ENCODE peak calls at places on chromosomes 7 and 10, in four cellular contexts. N is right atrium auricular region, F is HFF-Myc, X is A549. Y is an unnamed sample.

GRCh38 chr10:70618663-70619062 is 16.1 kb upstream of the PRF1 start:
- DNase-seq in N (no peak), F (no peak), X (no peak), Y (no peak)

GRCh38 chr10:25017247-25017590 is 807 bp downstream of the THNSL1 start:
- DNase-seq in N (no peak), F (no peak), X (peak), Y (no peak)

GRCh38 chr10:122307669-122308486 is 36.8 kb downstream of the BTBD16 start:
- DNase-seq in N (peak), F (peak), X (peak), Y (peak)

GRCh38 chr10:21934307-21934706 is 69.2 kb downstream of the DNAJC1 start:
- DNase-seq in N (no peak), F (no peak), X (no peak), Y (no peak)

GRCh38 chr7:20558963-20559716 is 56.3 kb upstream of the ABCB5 start:
- DNase-seq in N (no peak), F (no peak), X (no peak), Y (no peak)

GRCh38 chr10:88060762-88061161 is 197.3 kb downstream of the PTEN start:
- DNase-seq in N (no peak), F (no peak), X (no peak), Y (no peak)

GRCh38 chr10:17046989-17047388 is 82.6 kb downstream of the CUBN start:
- DNase-seq in N (no peak), F (no peak), X (no peak), Y (no peak)

GRCh38 chr7:157129907-157130460 is 8.7 kb upstream of the UBE3C start:
- DNase-seq in N (no peak), F (no peak), X (no peak), Y (no peak)

GRCh38 chr7:128835790-128836641 is 5.8 kb downstream of the FLNC start:
- DNase-seq in N (no peak), F (no peak), X (no peak), Y (no peak)

GRCh38 chr10:75617485-75618155 is 186.2 kb downstream of the LRMDA start:
- DNase-seq in N (peak), F (no peak), X (no peak), Y (no peak)

GRCh38 chr7:151927540-151927939 is 28.7 kb upstream of the GALNTL5 start:
- DNase-seq in N (no peak), F (no peak), X (no peak), Y (no peak)

GRCh38 chr7:128274246-128274889 is 33.3 kb downstream of the LEP start:
- DNase-seq in N (no peak), F (no peak), X (no peak), Y (no peak)

GRCh38 chr7:43491984-43492383 is 90.9 kb upstream of the STK17A start:
- DNase-seq in N (no peak), F (no peak), X (no peak), Y (peak)

GRCh38 chr10:95485445-95485844 is 75.7 kb downstream of the SORBS1 start:
- DNase-seq in N (no peak), F (no peak), X (no peak), Y (no peak)

GRCh38 chr10:23886355-23886754 is 322.6 kb upstream of the KIAA1217 start:
- DNase-seq in N (no peak), F (no peak), X (no peak), Y (no peak)

GRCh38 chr7:115680921-115681320 is 349.6 kb downstream of the TFEC start:
- DNase-seq in N (no peak), F (no peak), X (no peak), Y (no peak)

GRCh38 chr10:102310356-102311024 is 65.2 kb downstream of the GBF1 start:
- DNase-seq in N (no peak), F (no peak), X (no peak), Y (peak)

GRCh38 chr10:26737730-26738129 is 40.2 kb downstream of the PDSS1 start:
- DNase-seq in N (no peak), F (no peak), X (no peak), Y (peak)

GRCh38 chr7:110522061-110522750 is 568.7 kb upstream of the LRRN3 start:
- DNase-seq in N (no peak), F (no peak), X (no peak), Y (no peak)

GRCh38 chr10:27618036-27618615 is 114.0 kb downstream of the RAB18 start:
- DNase-seq in N (no peak), F (no peak), X (no peak), Y (no peak)

GRCh38 chr7:128053023-128053422 is 21.8 kb upstream of the LRRC4 start:
- DNase-seq in N (no peak), F (no peak), X (no peak), Y (no peak)

GRCh38 chr7:132381742-132382472 is 194.4 kb downstream of the PLXNA4 start:
- DNase-seq in N (no peak), F (no peak), X (no peak), Y (no peak)

GRCh38 chr7:123674399-123675091 is 18.9 kb downstream of the LMOD2 start:
- DNase-seq in N (no peak), F (no peak), X (no peak), Y (no peak)

GRCh38 chr10:111873041-111873440 is 310.5 kb downstream of the GPAM start:
- DNase-seq in N (no peak), F (no peak), X (no peak), Y (no peak)

GRCh38 chr10:15058689-15059088 is 14.9 kb downstream of the OLAH start:
- DNase-seq in N (no peak), F (no peak), X (no peak), Y (no peak)

GRCh38 chr7:98458090-98458875 is 57.4 kb upstream of the BAIAP2L1 start:
- DNase-seq in N (no peak), F (no peak), X (no peak), Y (no peak)

GRCh38 chr7:103824251-103824650 is 165.2 kb downstream of the RELN start:
- DNase-seq in N (no peak), F (no peak), X (no peak), Y (no peak)

GRCh38 chr10:119252470-119253151 is 45.2 kb downstream of the GRK5 start:
- DNase-seq in N (no peak), F (no peak), X (no peak), Y (no peak)

GRCh38 chr10:119254355-119254754 is 47.0 kb downstream of the GRK5 start:
- DNase-seq in N (no peak), F (no peak), X (no peak), Y (no peak)

GRCh38 chr10:119252051-119252465 is 44.7 kb downstream of the GRK5 start:
- DNase-seq in N (no peak), F (no peak), X (no peak), Y (no peak)

GRCh38 chr10:119251315-119251708 is 43.9 kb downstream of the GRK5 start:
- DNase-seq in N (no peak), F (no peak), X (no peak), Y (no peak)

GRCh38 chr10:119253433-119254174 is 46.2 kb downstream of the GRK5 start:
- DNase-seq in N (peak), F (peak), X (peak), Y (peak)
- TF ChIP-seq CTCF in N (no peak), F (no peak), X (no peak), Y (no peak)

GRCh38 chr7:16589895-16590294 is 55.7 kb downstream of the ANKMY2 start:
- DNase-seq in N (no peak), F (no peak), X (no peak), Y (no peak)

GRCh38 chr7:16590424-16590823 is 55.1 kb downstream of the ANKMY2 start:
- DNase-seq in N (no peak), F (no peak), X (no peak), Y (no peak)

GRCh38 chr7:16598015-16598414 is 47.5 kb downstream of the ANKMY2 start:
- DNase-seq in N (no peak), F (no peak), X (no peak), Y (no peak)

GRCh38 chr7:16592395-16592794 is 53.2 kb downstream of the ANKMY2 start:
- DNase-seq in N (no peak), F (peak), X (no peak), Y (no peak)

GRCh38 chr7:16594061-16594460 is 51.5 kb downstream of the ANKMY2 start:
- DNase-seq in N (no peak), F (no peak), X (no peak), Y (peak)
- H3K4me3 ChIP-seq in N (no peak), F (no peak), X (no peak), Y (no peak)

DNA sequence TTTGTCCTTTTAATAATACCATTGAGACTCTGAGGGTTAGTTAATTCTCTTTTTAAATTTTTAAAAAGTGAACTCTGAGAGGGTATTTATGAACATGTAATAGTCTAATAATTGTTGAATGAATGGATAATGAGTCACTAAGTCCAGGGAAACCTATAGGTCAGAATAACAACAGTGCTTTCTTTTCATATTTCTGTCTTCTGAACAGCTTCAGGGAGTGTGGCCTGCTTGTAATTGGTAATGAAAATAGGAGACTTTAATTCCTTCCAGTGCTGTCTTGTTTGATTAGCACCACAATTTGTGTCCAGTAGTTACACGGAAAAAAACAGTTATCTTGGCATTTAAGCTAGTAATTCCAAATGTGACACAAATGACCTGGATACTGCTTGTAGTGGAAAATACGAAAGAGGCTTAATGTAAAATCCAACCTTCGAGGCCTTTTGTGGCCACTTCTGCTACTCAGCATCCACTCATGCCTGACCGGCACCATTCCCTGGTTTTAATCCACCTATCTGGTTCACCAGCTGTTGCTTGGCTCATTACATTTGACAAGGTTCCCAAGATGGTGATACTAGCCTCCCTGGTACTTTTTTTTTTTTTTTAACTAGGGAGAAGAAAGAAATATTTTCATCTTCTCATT is 149.3 kb upstream of the IMMP2L start:
- DNase-seq in N (no peak), F (no peak), X (no peak), Y (peak)
- TF ChIP-seq CTCF in N (no peak), F (no peak), X (no peak), Y (no peak)

GRCh38 chr10:10138685-10139084 is 879.0 kb upstream of the CELF2 start:
- DNase-seq in N (no peak), F (no peak), X (no peak), Y (no peak)
- H3K4me3 ChIP-seq in N (no peak), F (no peak), X (no peak), Y (no peak)

DNA sequence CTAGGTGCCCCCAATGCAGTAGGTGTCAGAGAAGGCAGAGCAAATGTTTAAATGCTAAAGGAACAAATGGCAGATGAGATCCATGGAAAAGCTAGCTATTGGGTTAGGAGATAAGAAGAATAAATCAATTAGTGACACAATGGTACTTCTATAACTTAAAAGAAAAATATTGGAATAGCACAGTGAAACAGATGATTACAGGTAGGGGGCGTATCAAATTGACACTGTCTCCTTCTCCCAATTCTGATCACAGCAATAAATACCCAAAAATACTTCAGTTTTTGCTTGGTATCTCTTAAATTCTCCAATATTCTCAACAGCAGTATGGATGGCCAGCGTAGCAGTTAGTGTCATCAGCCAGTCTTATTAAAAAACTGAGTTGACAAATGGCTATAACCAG is 5.2 kb downstream of the FRA10AC1 start:
- DNase-seq in N (no peak), F (no peak), X (no peak), Y (no peak)
- TF ChIP-seq CTCF in N (no peak), F (no peak), X (peak), Y (no peak)

DNA sequence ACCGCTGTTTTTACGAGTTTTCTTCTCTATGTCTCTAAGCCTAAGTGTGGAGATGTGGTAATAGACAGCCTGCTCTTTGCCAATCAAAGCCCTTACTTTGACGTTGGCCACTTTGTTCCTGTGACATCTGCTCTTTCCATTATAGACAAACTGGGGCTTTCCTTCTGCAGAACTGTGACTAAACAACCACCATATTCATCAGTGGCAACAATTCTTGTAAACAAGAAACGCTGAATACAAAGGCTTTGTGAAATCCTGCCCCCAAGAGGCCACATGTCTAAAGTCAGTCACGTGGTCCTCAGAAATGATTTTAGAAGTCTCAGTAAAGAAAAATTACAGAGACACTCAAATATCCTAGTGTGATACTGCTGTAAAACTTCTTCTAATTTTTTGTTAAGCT is 59.6 kb upstream of the CAPZA2 start:
- DNase-seq in N (no peak), F (peak), X (peak), Y (no peak)
- H3K4me3 ChIP-seq in N (no peak), F (no peak), X (no peak), Y (no peak)

GRCh38 chr10:99236627-99237309 is 1.1 kb upstream of the HPSE2 start:
- DNase-seq in N (no peak), F (no peak), X (no peak), Y (no peak)
- TF ChIP-seq CTCF in N (no peak), F (no peak), X (no peak), Y (no peak)